ENCODE peak calls at places on chromosomes 1 and 21, in seven cellular contexts. N is GM23338, E is spleen, X is cardiac fibroblast, T is prostate gland, Z is lower leg skin, M is ovary. B is an unnamed sample.

GRCh38 chr21:34874689-34875513 is 174.2 kb downstream of the RUNX1 start:
- DNase-seq in E (no peak), Z (no peak), T (no peak), N (no peak), X (no peak), M (no peak), B (no peak)

GRCh38 chr1:44259090-44259489 is 45.8 kb downstream of the DMAP1 start:
- DNase-seq in N (no peak), Z (no peak), T (no peak), X (no peak), E (no peak), M (no peak), B (no peak)

GRCh38 chr1:206663832-206664652 is 20.7 kb upstream of the MAPKAPK2 start:
- DNase-seq in M (peak; percentile 69), N (peak; percentile 90), X (peak; percentile 78), E (peak; percentile 81), T (peak; percentile 61), Z (peak; percentile 68), B (peak; percentile 66)

GRCh38 chr1:246117066-246117791 is 389.9 kb downstream of the SMYD3 start:
- DNase-seq in T (no peak), N (peak; percentile 72), X (peak; percentile 64), E (no peak), M (no peak), Z (no peak), B (peak; percentile 54)

GRCh38 chr21:32544697-32545096 is 40.6 kb downstream of the TCP10L start:
- DNase-seq in E (no peak), X (peak; percentile 81), N (no peak), T (no peak), M (no peak), Z (no peak), B (no peak)

GRCh38 chr1:241749041-241749798 is 97.1 kb downstream of the WDR64 start:
- DNase-seq in Z (no peak), N (no peak), X (peak; percentile 20), M (no peak), T (no peak), E (no peak), B (peak; percentile 81)

GRCh38 chr1:210321131-210321530 is 7.6 kb upstream of the HHAT start:
- DNase-seq in Z (no peak), E (no peak), M (no peak), X (no peak), T (no peak), N (no peak), B (peak; percentile 73)

GRCh38 chr1:29318724-29319123 is 82.4 kb downstream of the PTPRU start:
- DNase-seq in M (no peak), Z (no peak), E (no peak), X (no peak), T (no peak), N (no peak), B (no peak)

GRCh38 chr21:44353200-44353970 is at the start of gene TRPM2:
- DNase-seq in M (no peak), N (no peak), X (peak; percentile 54), E (peak; percentile 87), T (no peak), Z (no peak), B (no peak)

GRCh38 chr1:217713223-217713622 is 82.1 kb downstream of the SPATA17 start:
- DNase-seq in Z (no peak), T (no peak), E (no peak), N (no peak), M (no peak), X (no peak), B (peak; percentile 56)

GRCh38 chr1:234494049-234494448 is 15.1 kb upstream of the TARBP1 start:
- DNase-seq in T (no peak), N (no peak), Z (no peak), M (no peak), E (no peak), X (no peak), B (no peak)

GRCh38 chr1:3135746-3136455 is 66.9 kb downstream of the PRDM16 start:
- DNase-seq in T (no peak), Z (no peak), N (peak; percentile 22), M (no peak), X (no peak), E (no peak), B (no peak)

GRCh38 chr1:37035828-37036666 is 1.7 kb upstream of the GRIK3 start:
- DNase-seq in N (peak; percentile 87), M (no peak), E (peak; percentile 81), Z (no peak), T (no peak), X (no peak), B (no peak)

GRCh38 chr1:224696891-224697765 is 81.0 kb downstream of the CNIH3 start:
- DNase-seq in M (no peak), N (no peak), E (no peak), X (peak; percentile 69), Z (no peak), T (no peak), B (peak; percentile 36)

GRCh38 chr1:20666804-20667203 is 5.6 kb upstream of the DDOST start:
- DNase-seq in M (no peak), N (no peak), Z (no peak), E (no peak), T (no peak), X (peak; percentile 39), B (peak; percentile 20)

GRCh38 chr1:55364216-55364615 is 149.1 kb upstream of the USP24 start:
- DNase-seq in T (no peak), N (no peak), X (peak; percentile 20), E (no peak), Z (no peak), M (no peak), B (no peak)

GRCh38 chr1:28642056-28642846 is 616 bp downstream of the TAF12 start:
- DNase-seq in M (no peak), Z (no peak), X (no peak), N (peak; percentile 35), T (no peak), E (no peak), B (no peak)

GRCh38 chr1:223331929-223332328 is 32.0 kb downstream of the SUSD4 start:
- DNase-seq in N (no peak), E (no peak), Z (no peak), T (no peak), M (no peak), X (peak; percentile 24), B (peak; percentile 64)

GRCh38 chr1:153678519-153679336 is at the start of gene NPR1:
- DNase-seq in M (peak; percentile 80), E (peak; percentile 79), Z (no peak), T (no peak), X (peak; percentile 48), N (peak; percentile 78), B (peak; percentile 29)

GRCh38 chr21:41110664-41111063 is 57.3 kb upstream of the BACE2 start:
- DNase-seq in N (no peak), E (no peak), M (no peak), Z (no peak), X (no peak), T (no peak), B (no peak)

GRCh38 chr1:236920270-236920894 is 83.9 kb downstream of the MT1HL1 start:
- DNase-seq in Z (no peak), N (no peak), E (no peak), T (no peak), X (no peak), M (no peak), B (no peak)

GRCh38 chr1:59316497-59317128 is 19.7 kb downstream of the FGGY start:
- DNase-seq in M (peak; percentile 37), T (no peak), Z (no peak), X (peak; percentile 14), N (no peak), E (no peak), B (no peak)
- H3K4me3 ChIP-seq in M (no peak overlapping the region), T (no peak overlapping the region), Z (no peak overlapping the region), X (no peak overlapping the region), N (no peak overlapping the region), E (no peak overlapping the region), B (no peak overlapping the region)

DNA sequence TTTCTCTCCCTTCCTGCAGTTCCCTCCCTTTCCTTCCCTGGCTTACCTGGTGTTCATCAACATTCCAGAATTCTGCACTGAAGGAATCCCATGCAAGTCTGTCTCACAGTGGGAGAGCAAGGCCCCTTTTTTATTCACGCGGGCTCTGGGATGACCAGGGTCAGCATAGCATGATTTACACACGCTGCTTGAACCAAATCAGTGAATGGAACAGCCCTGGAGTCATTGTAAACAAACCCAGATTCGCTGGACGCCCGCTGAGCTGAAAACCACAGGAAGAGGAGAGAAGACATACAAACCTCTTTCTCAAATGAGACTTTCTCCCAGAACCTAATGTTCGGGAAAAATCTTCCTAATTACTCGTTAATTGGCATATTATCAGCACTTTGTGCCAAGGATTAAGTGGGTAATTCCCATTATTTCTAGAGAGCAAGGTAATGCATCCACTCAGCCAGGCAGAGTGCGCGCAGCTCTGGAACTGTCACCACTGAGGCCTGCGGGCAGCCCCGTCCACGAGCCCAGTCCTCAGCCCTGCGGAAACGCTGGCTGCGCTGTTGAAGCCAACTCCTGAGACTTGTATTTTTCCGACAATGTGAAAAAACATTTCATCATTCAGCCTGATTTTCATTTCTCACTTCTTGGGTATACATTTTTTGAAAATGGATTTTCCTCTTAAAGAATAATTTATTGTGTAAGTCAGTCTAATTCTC is 140.0 kb downstream of the ETS2 start:
- DNase-seq in M (no peak), E (no peak), T (no peak), Z (no peak), N (peak; percentile 41), X (no peak), B (no peak)
- TF ChIP-seq CTCF in M (no peak), E (no peak), T (no peak), Z (no peak), N (no peak), X (no peak), B (no peak)

DNA sequence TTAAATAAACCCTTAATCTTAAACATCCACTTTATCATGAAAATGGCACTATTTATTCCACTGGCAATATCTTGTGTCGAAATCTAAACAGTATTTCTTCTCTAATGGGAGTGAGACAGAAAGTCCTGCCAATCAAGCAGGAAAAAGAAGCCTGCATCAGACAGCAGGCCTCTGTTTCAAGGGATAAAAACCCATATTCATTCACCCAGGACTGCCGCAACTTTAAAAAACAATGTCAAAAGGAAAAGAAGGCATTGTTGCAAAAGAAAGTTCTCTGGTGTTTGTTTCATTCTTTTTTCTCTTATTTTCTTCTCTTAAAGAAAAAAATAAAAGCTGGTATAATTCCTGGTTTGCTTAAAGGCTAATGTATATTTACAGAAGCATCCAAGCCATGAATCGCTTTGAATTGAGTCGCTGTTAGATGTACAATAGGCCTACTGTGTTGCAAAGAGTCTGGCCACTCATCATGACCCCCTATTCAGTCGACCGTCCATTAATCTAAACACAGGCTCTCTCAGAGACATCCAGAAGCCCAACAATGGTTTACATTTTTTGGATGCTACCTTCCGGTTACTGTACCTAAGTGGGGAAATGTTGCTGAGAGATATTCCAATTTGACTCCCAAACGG is 48.7 kb upstream of the ZC3H11B start:
- DNase-seq in N (no peak), E (no peak), T (no peak), M (no peak), Z (no peak), X (no peak), B (no peak)
- H3K4me3 ChIP-seq in N (no peak overlapping the region), E (no peak overlapping the region), T (no peak overlapping the region), M (no peak overlapping the region), Z (no peak overlapping the region), X (no peak overlapping the region), B (no peak overlapping the region)

DNA sequence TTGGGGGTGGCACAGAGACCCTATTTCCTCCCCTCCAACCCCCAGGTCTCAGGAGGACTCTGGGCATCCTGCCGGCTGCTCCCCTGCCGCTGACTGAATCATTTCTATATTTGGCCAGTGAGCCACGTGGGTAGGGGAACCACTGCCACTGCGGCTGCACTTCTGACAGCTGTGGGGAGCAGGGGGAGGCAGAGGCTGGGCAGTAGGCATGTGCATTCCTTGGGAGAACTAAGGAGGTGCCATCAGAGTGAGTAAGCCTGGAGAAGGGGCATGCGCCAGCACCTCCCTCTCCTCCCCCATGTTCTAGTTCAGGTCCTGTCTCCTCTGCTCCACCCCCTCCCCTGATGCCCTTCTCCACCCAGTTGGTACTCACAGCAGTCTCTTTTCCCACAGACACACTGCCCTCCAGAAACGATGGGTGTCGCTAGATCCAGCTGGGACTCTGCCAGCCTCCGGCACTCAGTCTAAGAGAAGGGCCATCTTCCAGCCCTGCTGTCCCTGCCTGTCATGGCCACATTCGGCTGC is 12.0 kb downstream of the PPFIA4 start:
- DNase-seq in N (no peak), Z (no peak), M (no peak), E (no peak), X (peak; percentile 61), T (no peak), B (peak; percentile 83)
- TF ChIP-seq CTCF in N (no peak), Z (no peak), M (no peak), E (no peak), X (no peak), T (no peak), B (peak; percentile 11)